ENCODE peak calls at places on chromosomes 3 and 15, in six cellular contexts. J is ovary, D is H1, O is GM12878, U is stomach, S is SK-N-SH. E is an unnamed sample. For H3K36me3, the result is how much of the 10 kb centered on the place peaks cover.

GRCh38 chr3:136350132-136350531 is 100.0 kb downstream of the PCCB start:
- DNase-seq in J (peak), U (no peak), S (no peak), D (no peak), O (no peak), E (no peak)

GRCh38 chr15:50341737-50342136 is 13.3 kb downstream of the GABPB1 start:
- DNase-seq in S (no peak), D (no peak), U (no peak), O (no peak), J (no peak), E (no peak)

GRCh38 chr15:76127880-76128279 is 68.1 kb downstream of the TMEM266 start:
- DNase-seq in D (no peak), J (no peak), S (no peak), U (no peak), O (no peak), E (no peak)

GRCh38 chr3:88812576-88812975 is 294.8 kb upstream of the EPHA3 start:
- DNase-seq in D (no peak), S (no peak), U (no peak), O (no peak), J (no peak), E (no peak)

GRCh38 chr15:90869601-90870353 is 1.4 kb downstream of the FURIN start:
- DNase-seq in J (peak), D (peak), U (no peak), O (no peak), S (no peak), E (no peak)

GRCh38 chr15:92600902-92601301 is 54.7 kb downstream of the FAM174B start:
- DNase-seq in J (no peak), O (no peak), S (no peak), D (no peak), U (no peak), E (no peak)

GRCh38 chr3:150743508-150743907 is 19.5 kb downstream of the SIAH2 start:
- DNase-seq in J (no peak), S (no peak), D (no peak), U (no peak), O (no peak), E (no peak)

GRCh38 chr3:178310833-178311380 is 225.3 kb upstream of the KCNMB2 start:
- DNase-seq in J (no peak), D (no peak), O (no peak), S (no peak), U (no peak), E (no peak)

GRCh38 chr3:112685435-112685834 is 44.5 kb upstream of the CCDC80 start:
- DNase-seq in D (no peak), J (no peak), S (peak), U (no peak), O (no peak), E (no peak)

GRCh38 chr15:58438956-58439355 is 7.2 kb downstream of the LIPC start:
- DNase-seq in S (peak), U (no peak), O (no peak), J (no peak), D (no peak), E (no peak)

GRCh38 chr3:182212479-182213076 is 500.9 kb downstream of the SOX2 start:
- DNase-seq in J (no peak), D (peak), O (no peak), S (peak), U (peak), E (no peak)

GRCh38 chr15:40928975-40929729 is at the start of gene DLL4:
- DNase-seq in D (no peak), U (peak), O (no peak), S (peak), J (no peak), E (no peak)

GRCh38 chr3:170078620-170079281 is 41.0 kb downstream of the GPR160 start:
- DNase-seq in O (no peak), D (no peak), J (no peak), S (no peak), U (no peak), E (no peak)

GRCh38 chr15:51281368-51281967 is 56.9 kb downstream of the CYP19A1 start:
- DNase-seq in U (peak), J (peak), O (no peak), D (no peak), S (peak), E (no peak)

GRCh38 chr3:19476298-19476697 is 328.0 kb downstream of the KCNH8 start:
- DNase-seq in U (no peak), J (no peak), O (no peak), D (no peak), S (no peak), E (no peak)

GRCh38 chr3:183560607-183561006 is 5.1 kb upstream of the KLHL6 start:
- DNase-seq in S (no peak), J (no peak), D (no peak), O (no peak), U (no peak), E (no peak)

GRCh38 chr3:126127452-126127851 is 43.5 kb upstream of the SLC41A3 start:
- DNase-seq in O (no peak), U (peak), D (no peak), S (no peak), J (no peak), E (peak)

GRCh38 chr15:71386448-71387236 is 271.4 kb downstream of the THSD4 start:
- DNase-seq in O (no peak), J (no peak), U (no peak), D (no peak), S (peak), E (no peak)

GRCh38 chr3:101675709-101676218 is 1.2 kb downstream of the ZBTB11 start:
- DNase-seq in U (no peak), S (peak), J (peak), D (no peak), O (no peak), E (peak)

GRCh38 chr15:95988574-95988887 is 342.0 kb upstream of the NR2F2 start:
- DNase-seq in U (peak), D (no peak), J (peak), S (no peak), O (no peak), E (no peak)

GRCh38 chr3:23189183-23189582 is 13.9 kb upstream of the UBE2E2 start:
- DNase-seq in O (no peak), D (no peak), J (no peak), U (no peak), S (no peak), E (no peak)

GRCh38 chr3:24315342-24315741 is 179.3 kb downstream of the THRB start:
- DNase-seq in D (no peak), U (no peak), O (no peak), S (no peak), J (no peak), E (no peak)

GRCh38 chr15:40338921-40339620 is 1.7 kb downstream of the CCDC9B start:
- DNase-seq in O (no peak), J (no peak), D (no peak), S (no peak), U (no peak), E (no peak)

GRCh38 chr15:90585863-90586262 is 56.1 kb downstream of the CRTC3 start:
- DNase-seq in S (no peak), D (no peak), J (no peak), U (no peak), O (no peak), E (no peak)

GRCh38 chr3:167605871-167606270 is 47.9 kb downstream of the WDR49 start:
- DNase-seq in U (no peak), S (no peak), O (no peak), D (no peak), J (no peak), E (no peak)

GRCh38 chr3:184674626-184675025 is 37.2 kb downstream of the MAGEF1 start:
- DNase-seq in O (no peak), D (no peak), U (no peak), J (no peak), S (no peak), E (no peak)

GRCh38 chr3:174100744-174101143 is 703.2 kb downstream of the NLGN1 start:
- DNase-seq in U (no peak), S (no peak), O (no peak), J (no peak), D (no peak), E (no peak)

GRCh38 chr3:119457260-119457659 is 6.2 kb downstream of the TMEM39A start:
- DNase-seq in D (no peak), U (no peak), O (no peak), J (no peak), S (no peak), E (no peak)

DNA sequence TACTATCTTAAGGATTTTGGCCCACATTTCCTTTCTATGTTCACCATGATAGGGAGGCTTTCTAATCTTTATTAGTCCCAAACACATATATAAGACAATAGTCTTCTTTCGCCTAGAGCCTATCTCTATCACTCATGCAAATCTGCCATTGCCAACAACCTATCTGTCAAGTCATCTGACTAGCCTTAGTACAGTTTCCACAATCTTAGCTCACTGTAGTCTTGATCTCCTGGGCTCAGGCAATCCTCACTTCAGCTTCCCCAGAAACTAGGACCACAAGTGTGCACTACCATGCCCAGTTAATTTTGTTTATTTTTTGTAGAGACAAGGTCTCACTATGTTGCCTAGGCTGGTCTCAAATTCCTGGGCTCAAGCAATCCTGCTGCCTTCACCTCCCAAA is 6.9 kb downstream of the TMEM39A start:
- DNase-seq in S (no peak), J (no peak), O (no peak), D (no peak), U (no peak), E (no peak)
- H3K36me3 ChIP-seq in S (half or more), J (under half), O (under half), D (under half), U (under half), E (half or more)

GRCh38 chr3:119767936-119768601 is 13.8 kb upstream of the NR1I2 start:
- DNase-seq in S (no peak), D (no peak), U (no peak), O (no peak), J (no peak), E (no peak)
- TF ChIP-seq EP300 in S (no peak), D (no peak), U (no peak), O (no peak), J (no peak), E (no peak)

GRCh38 chr3:180911876-180912303 is 580 bp upstream of the FXR1 start:
- DNase-seq in O (no peak), S (peak), U (no peak), J (no peak), D (no peak), E (no peak)
- H3K4me3 ChIP-seq in O (peak), S (peak), U (peak), J (peak), D (peak), E (peak)

GRCh38 chr3:12503126-12503952 is 19.1 kb downstream of the TSEN2 start:
- DNase-seq in S (no peak), U (no peak), D (no peak), J (no peak), O (no peak), E (no peak)

GRCh38 chr3:12496453-12496761 is 12.1 kb downstream of the TSEN2 start:
- DNase-seq in O (no peak), J (no peak), U (no peak), S (no peak), D (no peak), E (no peak)

GRCh38 chr3:12506201-12506600 is 21.9 kb downstream of the TSEN2 start:
- DNase-seq in U (no peak), S (no peak), D (no peak), J (no peak), O (no peak), E (no peak)

GRCh38 chr3:12495749-12496452 is 11.6 kb downstream of the TSEN2 start:
- DNase-seq in J (no peak), U (no peak), S (no peak), D (no peak), O (no peak), E (no peak)

GRCh38 chr3:12501360-12502020 is 17.2 kb downstream of the TSEN2 start:
- DNase-seq in D (no peak), J (no peak), U (no peak), S (no peak), O (no peak), E (no peak)
- H3K36me3 ChIP-seq in D (under half), J (under half), U (half or more), S (under half), O (under half), E (half or more)

DNA sequence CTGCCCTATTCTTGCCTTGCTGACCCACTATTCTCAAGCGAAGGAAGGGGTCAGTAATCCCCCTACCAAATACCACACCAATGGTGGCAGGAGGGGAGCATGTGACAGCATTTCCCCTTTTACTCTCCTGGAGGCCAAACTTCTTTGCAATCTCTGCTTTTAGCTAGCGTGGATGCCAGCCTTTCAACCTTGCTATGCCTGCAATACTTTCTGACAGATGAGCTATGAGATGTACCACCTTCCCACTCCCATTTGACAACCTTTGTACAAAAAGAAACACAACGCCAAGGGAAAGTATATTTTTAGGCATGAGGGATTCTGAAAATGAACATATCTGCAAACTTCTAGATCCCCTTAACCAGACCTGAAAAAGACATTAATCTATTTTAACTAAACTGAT is 302.1 kb downstream of the FHIT start:
- DNase-seq in U (no peak), S (no peak), O (no peak), D (no peak), J (no peak), E (no peak)
- TF ChIP-seq EP300 in U (no peak), S (no peak), O (no peak), D (no peak), J (no peak), E (no peak)

GRCh38 chr3:13013994-13014754 is 59.1 kb downstream of the IQSEC1 start:
- DNase-seq in S (peak), U (no peak), D (no peak), J (no peak), O (no peak), E (peak)
- H3K4me3 ChIP-seq in S (no peak), U (peak), D (no peak), J (no peak), O (peak), E (peak)

DNA sequence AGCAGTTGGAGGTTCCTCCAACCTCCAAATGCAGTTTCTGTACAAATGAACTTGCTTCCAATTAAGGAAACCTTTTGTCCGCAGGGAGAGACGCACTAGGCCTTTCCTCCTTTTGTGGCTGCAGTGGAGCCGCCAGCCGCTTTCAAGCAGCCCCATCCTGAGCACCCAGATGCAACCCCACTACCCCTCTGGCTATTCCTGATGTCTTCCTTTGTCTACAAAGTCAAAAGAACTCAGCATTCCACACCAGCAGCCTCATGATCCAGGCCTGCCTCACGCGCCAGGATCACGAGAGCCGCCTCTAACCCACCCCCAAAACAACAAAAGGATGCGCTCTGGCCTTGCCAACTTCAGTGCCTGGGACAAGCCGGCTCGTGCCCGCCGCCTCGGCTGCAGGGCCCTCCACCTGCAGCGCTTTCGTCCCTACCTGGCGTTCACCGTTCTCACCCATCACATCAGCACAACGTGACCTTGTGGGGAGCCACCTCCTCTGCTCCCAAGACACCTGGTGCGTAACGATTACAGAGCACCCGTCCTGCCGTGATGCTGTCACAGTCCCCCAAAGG is 48.2 kb upstream of the MUC4 start:
- DNase-seq in D (no peak), U (no peak), S (no peak), O (no peak), J (peak), E (no peak)
- H3K36me3 ChIP-seq in D (under half), U (under half), S (under half), O (under half), J (under half), E (under half)

GRCh38 chr15:64070965-64071851 is 22.4 kb downstream of the CIAO2A start:
- DNase-seq in O (no peak), D (no peak), S (no peak), J (peak), U (peak), E (peak)
- TF ChIP-seq EP300 in O (no peak), D (no peak), S (no peak), J (no peak), U (no peak), E (no peak)

GRCh38 chr3:172310361-172310760 is 137.9 kb downstream of the GHSR start:
- DNase-seq in U (no peak), S (no peak), J (no peak), D (no peak), O (no peak), E (no peak)

GRCh38 chr3:172309741-172310140 is 138.5 kb downstream of the GHSR start:
- DNase-seq in U (no peak), J (no peak), S (no peak), D (no peak), O (no peak), E (no peak)

GRCh38 chr3:172307143-172307560 is 141.1 kb downstream of the GHSR start:
- DNase-seq in J (no peak), U (no peak), D (no peak), S (peak), O (no peak), E (no peak)

GRCh38 chr3:172311217-172311616 is 137.0 kb downstream of the GHSR start:
- DNase-seq in O (no peak), D (no peak), U (no peak), S (no peak), J (no peak), E (no peak)

GRCh38 chr3:172309059-172309458 is 139.2 kb downstream of the GHSR start:
- DNase-seq in U (no peak), D (no peak), S (no peak), J (no peak), O (no peak), E (no peak)
- H3K4me3 ChIP-seq in U (no peak), D (no peak), S (no peak), J (no peak), O (no peak), E (no peak)

DNA sequence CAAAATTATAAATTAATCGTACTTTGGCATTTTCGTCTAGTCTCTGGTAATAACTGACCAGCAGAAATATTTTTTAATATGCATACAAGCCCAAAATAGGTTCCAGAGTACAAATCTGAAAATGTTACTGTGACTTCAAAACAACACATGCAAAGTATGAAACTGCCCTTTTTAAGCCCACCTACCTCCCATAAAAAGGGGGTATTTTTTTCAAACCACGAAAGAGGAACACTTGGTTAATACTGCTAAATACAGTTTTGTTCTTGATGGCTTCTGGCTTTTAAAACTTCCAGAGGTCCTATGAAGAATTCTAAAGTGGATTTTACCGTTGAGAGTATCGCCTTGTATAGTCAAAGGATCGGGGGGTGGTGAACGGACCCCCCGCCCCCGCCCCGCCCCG is 610.7 kb downstream of the FOXP1 start:
- DNase-seq in S (no peak), D (no peak), J (no peak), O (no peak), U (no peak), E (no peak)
- H3K36me3 ChIP-seq in S (half or more), D (under half), J (under half), O (under half), U (half or more), E (half or more)